ENCODE peak calls at places on chromosomes 13 and 19, in eight cellular contexts. F is mucosa of gallbladder; U is CD8-positive, alpha-beta T cell; H is mesendoderm; O is NCI-H1436; B is activated CD4-positive, alpha-beta memory T cell treated with anti-CD3 and anti-CD28 coated beads for 36 hours; I is osteocyte; D is T follicular helper cell. Z is an unnamed sample.

GRCh38 chr19:3047307-3048189 is 14.7 kb downstream of the TLE5 start:
- DNase-seq in F (peak; percentile 83), U (peak; percentile 81), H (peak; percentile 94), O (peak; percentile 83), B (peak; percentile 83), I (no peak), D (peak; percentile 67), Z (peak; percentile 41)

GRCh38 chr19:57558525-57558924 is 1.1 kb downstream of the ZNF550 start:
- DNase-seq in F (no peak), U (no peak), H (peak; percentile 51), O (no peak), B (no peak), I (no peak), D (no peak), Z (no peak)

GRCh38 chr13:38535271-38535670 is 151.6 kb upstream of the FREM2 start:
- DNase-seq in F (no peak), U (no peak), H (no peak), O (no peak), B (no peak), I (no peak), D (no peak), Z (no peak)

GRCh38 chr13:102089177-102089576 is 312.7 kb downstream of the FGF14 start:
- DNase-seq in F (no peak), U (no peak), H (peak; percentile 1), O (no peak), B (no peak), I (no peak), D (no peak), Z (no peak)

GRCh38 chr19:13303381-13304129 is 153.3 kb downstream of the IER2 start:
- DNase-seq in F (no peak), U (no peak), H (no peak), O (no peak), B (no peak), I (no peak), D (no peak), Z (no peak)

GRCh38 chr19:11551603-11552235 is 7.3 kb downstream of the ELOF1 start:
- DNase-seq in F (no peak), U (peak; percentile 16), H (peak; percentile 65), O (no peak), B (peak; percentile 26), I (no peak), D (no peak), Z (no peak)

GRCh38 chr19:49515767-49516166 is 3.3 kb downstream of the FCGRT start:
- DNase-seq in F (no peak), U (no peak), H (no peak), O (no peak), B (no peak), I (no peak), D (no peak), Z (no peak)

GRCh38 chr13:43908156-43909126 is 28.7 kb downstream of the LACC1 start:
- DNase-seq in F (no peak), U (no peak), H (peak; percentile 29), O (peak; percentile 5), B (no peak), I (no peak), D (no peak), Z (no peak)

GRCh38 chr13:42804244-42804868 is 23.0 kb downstream of the FAM216B start:
- DNase-seq in F (no peak), U (no peak), H (no peak), O (no peak), B (no peak), I (no peak), D (no peak), Z (no peak)

GRCh38 chr19:33376423-33376822 is 2.9 kb downstream of the CEBPG start:
- DNase-seq in F (peak; percentile 72), U (no peak), H (no peak), O (no peak), B (no peak), I (no peak), D (no peak), Z (no peak)

GRCh38 chr19:41682437-41682836 is 5.6 kb downstream of the CEACAM7 start:
- DNase-seq in F (no peak), U (no peak), H (no peak), O (no peak), B (no peak), I (no peak), D (no peak), Z (no peak)

GRCh38 chr13:48449656-48450055 is 36.7 kb upstream of the LPAR6 start:
- DNase-seq in F (no peak), U (no peak), H (no peak), O (no peak), B (no peak), I (no peak), D (no peak), Z (no peak)

GRCh38 chr13:112641456-112641855 is 48.4 kb upstream of the ATP11A start:
- DNase-seq in F (no peak), U (no peak), H (no peak), O (no peak), B (no peak), I (no peak), D (no peak), Z (no peak)

GRCh38 chr19:16527971-16528521 is 14.2 kb downstream of the CHERP start:
- DNase-seq in F (no peak), U (peak; percentile 63), H (peak; percentile 55), O (no peak), B (peak; percentile 67), I (no peak), D (peak; percentile 28), Z (peak; percentile 20)

GRCh38 chr13:30004204-30004603 is 153.8 kb upstream of the UBL3 start:
- DNase-seq in F (no peak), U (no peak), H (no peak), O (no peak), B (no peak), I (peak; percentile 59), D (no peak), Z (no peak)

GRCh38 chr13:18947376-18947977 is 234.1 kb downstream of the TUBA3C start:
- DNase-seq in F (no peak), U (no peak), H (no peak), O (no peak), B (no peak), I (no peak), D (no peak), Z (no peak)

GRCh38 chr13:62846302-62846701 is 1430.7 kb upstream of the PCDH20 start:
- DNase-seq in F (no peak), U (no peak), H (no peak), O (no peak), B (no peak), I (no peak), D (no peak), Z (no peak)